ENCODE peak calls at places on chromosomes 6 and 20, in five cellular contexts. B is transverse colon, X is HCT116, A is A549, U is upper lobe of left lung. Q is an unnamed sample.
A peak's percentile ranks its signal among the peaks of the same experiment; 100 is the strongest.

GRCh38 chr6:14472964-14473363 is 355.4 kb downstream of the CD83 start:
- DNase-seq in B (no peak), X (no peak), A (no peak), U (no peak), Q (peak; percentile 73)

GRCh38 chr20:2101057-2101934 is at the start of gene STK35:
- DNase-seq in B (peak; percentile 85), X (peak; percentile 37), A (peak; percentile 91), U (peak; percentile 87), Q (peak; percentile 85)

GRCh38 chr6:12992770-12993169 is 276.2 kb downstream of the PHACTR1 start:
- DNase-seq in B (no peak), X (no peak), A (no peak), U (no peak), Q (no peak)

GRCh38 chr20:17843246-17844132 is 125.1 kb downstream of the SNX5 start:
- DNase-seq in B (no peak), X (peak; percentile 88), A (no peak), U (peak; percentile 43), Q (no peak)

GRCh38 chr6:6883011-6883410 is 224.8 kb upstream of the RREB1 start:
- DNase-seq in B (peak; percentile 43), X (no peak), A (no peak), U (no peak), Q (no peak)

GRCh38 chr6:154937306-154938244 is 57.5 kb upstream of the TIAM2 start:
- DNase-seq in B (no peak), X (no peak), A (no peak), U (no peak), Q (no peak)

GRCh38 chr6:99522531-99522930 is 7.3 kb upstream of the USP45 start:
- DNase-seq in B (no peak), X (no peak), A (peak; percentile 3), U (peak; percentile 23), Q (no peak)

GRCh38 chr20:18663932-18664331 is 76.1 kb downstream of the DTD1 start:
- DNase-seq in B (no peak), X (no peak), A (no peak), U (no peak), Q (no peak)

GRCh38 chr6:30615958-30616810 is 859 bp downstream of the PPP1R10 start:
- DNase-seq in B (no peak), X (no peak), A (no peak), U (no peak), Q (peak; percentile 86)

GRCh38 chr20:34951652-34952051 is 4.0 kb downstream of the GSS start:
- DNase-seq in B (peak; percentile 30), X (no peak), A (no peak), U (no peak), Q (no peak)

GRCh38 chr6:44257007-44257752 is at the start of gene SLC35B2:
- DNase-seq in B (peak; percentile 70), X (no peak), A (peak; percentile 48), U (peak; percentile 67), Q (peak; percentile 89)
- TF ChIP-seq POLR2A in B (peak; percentile 68), X (peak; percentile 47), A (peak; percentile 51), U (no peak), Q (peak; percentile 65)

GRCh38 chr20:31538327-31538726 is 24.1 kb downstream of the HM13 start:
- DNase-seq in B (no peak), X (no peak), A (no peak), U (no peak), Q (no peak)
- TF ChIP-seq POLR2A in B (no peak), X (no peak), A (no peak), U (no peak), Q (no peak)

GRCh38 chr20:47428851-47429336 is 72.4 kb upstream of the ZMYND8 start:
- DNase-seq in B (no peak), X (no peak), A (no peak), U (peak; percentile 43), Q (no peak)

GRCh38 chr20:47428164-47428563 is 71.7 kb upstream of the ZMYND8 start:
- DNase-seq in B (no peak), X (no peak), A (no peak), U (no peak), Q (no peak)

GRCh38 chr20:47429409-47429808 is 72.3 kb upstream of the NCOA3 start:
- DNase-seq in B (no peak), X (no peak), A (no peak), U (no peak), Q (no peak)

GRCh38 chr20:47432251-47433210 is 69.2 kb upstream of the NCOA3 start:
- DNase-seq in B (no peak), X (peak; percentile 61), A (no peak), U (no peak), Q (no peak)

GRCh38 chr20:47430862-47431588 is 70.7 kb upstream of the NCOA3 start:
- DNase-seq in B (no peak), X (no peak), A (no peak), U (no peak), Q (no peak)
- TF ChIP-seq POLR2A in B (no peak), X (no peak), A (no peak), U (no peak), Q (no peak)

GRCh38 chr6:85408039-85408438 is 41.8 kb upstream of the NT5E start:
- DNase-seq in B (no peak), X (no peak), A (no peak), U (no peak), Q (no peak)
- TF ChIP-seq POLR2A in B (no peak), X (no peak), A (no peak), U (no peak), Q (no peak)

DNA sequence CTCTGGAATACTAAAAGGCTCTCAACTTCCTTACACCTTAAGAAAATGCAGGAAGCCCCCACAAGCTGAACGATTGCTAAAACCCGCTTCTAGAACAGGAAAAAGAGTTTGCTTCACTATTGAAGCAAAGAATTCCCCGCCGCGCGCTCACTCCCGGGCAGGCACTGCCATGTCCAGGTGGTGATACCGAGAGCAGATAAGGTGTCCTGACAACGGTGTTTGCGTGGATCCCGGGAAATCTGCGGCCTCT is 1.1 kb downstream of the RRAGD start:
- DNase-seq in B (no peak), X (no peak), A (no peak), U (peak; percentile 33), Q (peak; percentile 17)
- TF ChIP-seq POLR2A in B (no peak), X (no peak), A (no peak), U (no peak), Q (no peak)

GRCh38 chr6:44000164-44000842 is 126.9 kb downstream of the MRPL14 start:
- DNase-seq in B (peak; percentile 60), X (peak; percentile 65), A (no peak), U (peak; percentile 89), Q (peak; percentile 54)
- TF ChIP-seq POLR2A in B (peak; percentile 10), X (no peak), A (no peak), U (no peak), Q (peak; percentile 95)

GRCh38 chr6:158631678-158632537 is 12.6 kb downstream of the DYNLT1 start:
- DNase-seq in B (peak; percentile 80), X (peak; percentile 69), A (peak; percentile 51), U (peak; percentile 79), Q (peak; percentile 38)
- TF ChIP-seq POLR2A in B (peak; percentile 31), X (no peak), A (no peak), U (no peak), Q (no peak)